ENCODE peak calls at places on chromosomes 16 and 17, in nine cellular contexts. J is CD8-positive, alpha-beta T cell; T is upper lobe of right lung; X is ovary; S is adrenal gland; D is A673; O is tibial artery; B is PC-9; H is Caco-2. I is an unnamed sample.

GRCh38 chr16:30602595-30603277 is 7.5 kb downstream of the ZNF689 start:
- DNase-seq in T (no peak), J (no peak), O (no peak), B (no peak), H (no peak), S (no peak), X (no peak), D (peak; percentile 34), I (no peak)

GRCh38 chr17:48909796-48910195 is 1.6 kb downstream of the UBE2Z start:
- DNase-seq in B (no peak), S (no peak), X (no peak), O (no peak), T (no peak), H (no peak), J (no peak), D (no peak), I (no peak)

GRCh38 chr16:70677499-70678120 is 8.2 kb downstream of the MTSS2 start:
- DNase-seq in D (no peak), S (no peak), H (no peak), J (no peak), O (no peak), T (peak; percentile 53), B (no peak), X (no peak), I (no peak)

GRCh38 chr16:61862756-61863155 is 173.5 kb downstream of the CDH8 start:
- DNase-seq in S (no peak), J (no peak), O (no peak), X (no peak), B (no peak), D (no peak), H (no peak), T (no peak), I (no peak)

GRCh38 chr16:48347191-48347860 is 37.9 kb downstream of the SIAH1 start:
- DNase-seq in S (no peak), T (no peak), O (no peak), J (no peak), H (no peak), B (no peak), X (no peak), D (no peak), I (no peak)

GRCh38 chr17:77332981-77333685 is 192.4 kb downstream of the SEC14L1 start:
- DNase-seq in T (peak; percentile 16), S (peak; percentile 41), D (peak; percentile 64), J (peak; percentile 48), O (no peak), X (no peak), H (no peak), B (peak; percentile 70), I (no peak)

GRCh38 chr17:27256225-27257030 is 37.5 kb upstream of the WSB1 start:
- DNase-seq in S (no peak), H (no peak), O (no peak), X (no peak), T (no peak), D (no peak), J (no peak), B (peak; percentile 78), I (no peak)

GRCh38 chr16:50960517-50961202 is 190.4 kb downstream of the SALL1 start:
- DNase-seq in T (no peak), B (no peak), X (no peak), O (no peak), D (no peak), J (no peak), H (no peak), S (no peak), I (no peak)

GRCh38 chr17:43563262-43564079 is 17.3 kb upstream of the ETV4 start:
- DNase-seq in D (no peak), J (no peak), O (no peak), T (no peak), B (no peak), X (no peak), H (no peak), S (no peak), I (no peak)

GRCh38 chr16:31202402-31203385 is at the start of gene PYCARD:
- DNase-seq in H (no peak), B (no peak), T (peak; percentile 90), O (peak; percentile 57), X (peak; percentile 62), S (no peak), J (no peak), D (no peak), I (peak; percentile 70)

GRCh38 chr17:69466451-69466850 is 52.0 kb downstream of the MAP2K6 start:
- DNase-seq in O (no peak), B (peak; percentile 53), S (no peak), X (no peak), J (no peak), D (no peak), H (no peak), T (no peak), I (no peak)

GRCh38 chr17:63173450-63173849 is 207.4 kb downstream of the TANC2 start:
- DNase-seq in S (no peak), O (no peak), X (no peak), D (no peak), J (no peak), T (no peak), B (no peak), H (no peak), I (no peak)

GRCh38 chr16:67976205-67976604 is 4.1 kb downstream of the DPEP3 start:
- DNase-seq in D (no peak), S (no peak), T (no peak), B (no peak), X (no peak), J (no peak), H (no peak), O (no peak), I (no peak)

GRCh38 chr17:17445925-17446665 is 30.7 kb upstream of the MED9 start:
- DNase-seq in H (peak; percentile 85), O (no peak), D (no peak), T (no peak), S (no peak), J (no peak), B (peak; percentile 99), X (no peak), I (no peak)
- H3K4me1 ChIP-seq in H (peaks cover 43% of the 10 kb centered on the region), O (no peaks in the 10 kb centered on the region), D (no peaks in the 10 kb centered on the region), T (peaks cover 14% of the 10 kb centered on the region), S (no peaks in the 10 kb centered on the region), J (no peaks in the 10 kb centered on the region), B (peaks cover 47% of the 10 kb centered on the region), X (no peaks in the 10 kb centered on the region), I (no peaks in the 10 kb centered on the region)

DNA sequence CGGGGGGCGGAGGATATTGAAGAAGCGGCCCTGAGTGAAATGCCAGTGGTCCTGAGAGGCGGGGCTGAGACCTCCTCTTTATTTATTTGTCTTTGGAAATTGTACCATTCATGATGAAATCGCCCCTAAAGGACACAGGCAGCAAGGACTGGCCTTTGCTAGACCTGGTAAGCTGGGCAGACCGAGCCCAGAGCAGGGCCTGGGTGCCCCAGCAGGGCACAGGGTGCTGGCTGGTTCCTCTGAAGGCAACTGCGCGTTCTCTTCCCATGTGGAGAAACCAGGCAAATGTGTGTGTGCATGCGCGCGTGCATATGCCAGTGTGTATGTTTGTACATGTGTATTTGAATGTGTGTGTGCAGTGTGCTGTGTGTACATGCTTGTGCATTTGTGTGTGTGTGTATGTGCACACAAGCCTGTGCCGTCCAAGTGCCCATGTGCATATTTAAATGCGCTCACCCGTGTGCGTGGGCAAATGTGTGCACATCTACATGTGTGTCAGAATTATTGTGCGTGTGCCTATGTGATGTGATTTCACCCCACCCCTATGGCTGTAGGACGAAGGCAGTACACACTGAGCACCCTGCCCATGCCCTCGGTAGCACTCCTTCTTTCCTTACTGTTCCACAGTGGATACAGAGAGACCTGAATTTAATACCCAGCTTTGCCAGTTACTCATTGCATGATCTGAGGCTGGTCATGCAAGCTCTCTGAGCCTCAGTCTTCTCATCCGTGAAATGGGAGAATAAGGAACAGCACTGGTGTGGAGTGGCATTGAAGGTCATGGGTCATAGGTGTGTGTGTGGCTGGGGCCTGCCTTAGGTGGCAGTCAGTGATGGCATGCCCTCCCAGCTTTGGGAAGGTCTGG is 105.2 kb downstream of the CMIP start:
- DNase-seq in T (no peak), S (no peak), H (no peak), O (no peak), B (no peak), J (no peak), X (no peak), D (no peak), I (peak; percentile 4)
- TF ChIP-seq CTCF in T (no peak), S (no peak), H (no peak), O (no peak), B (no peak), J (no peak), X (no peak), D (no peak), I (no peak)

GRCh38 chr16:1902547-1903219 is 15.5 kb downstream of the HS3ST6 start:
- DNase-seq in X (no peak), J (no peak), H (no peak), B (no peak), O (no peak), T (no peak), D (no peak), S (no peak), I (no peak)

GRCh38 chr16:1906052-1906845 is 12.0 kb downstream of the HS3ST6 start:
- DNase-seq in O (no peak), D (no peak), B (no peak), H (no peak), X (no peak), T (no peak), J (no peak), S (no peak), I (no peak)

GRCh38 chr16:1900452-1900774 is 17.8 kb downstream of the HS3ST6 start:
- DNase-seq in X (no peak), S (no peak), D (no peak), B (peak; percentile 57), J (no peak), T (no peak), O (no peak), H (no peak), I (no peak)

GRCh38 chr16:1903845-1904820 is 14.1 kb downstream of the HS3ST6 start:
- DNase-seq in J (no peak), O (no peak), T (peak; percentile 79), X (no peak), S (no peak), H (no peak), B (no peak), D (no peak), I (no peak)

GRCh38 chr16:1903220-1903574 is 15.0 kb downstream of the HS3ST6 start:
- DNase-seq in D (no peak), O (no peak), X (no peak), J (no peak), S (no peak), B (no peak), T (no peak), H (no peak), I (no peak)
- H3K4me1 ChIP-seq in D (no peaks in the 10 kb centered on the region), O (no peaks in the 10 kb centered on the region), X (peaks cover 5% of the 10 kb centered on the region), J (no peaks in the 10 kb centered on the region), S (no peaks in the 10 kb centered on the region), B (peaks cover 14% of the 10 kb centered on the region), T (no peaks in the 10 kb centered on the region), H (no peaks in the 10 kb centered on the region), I (no peaks in the 10 kb centered on the region)

DNA sequence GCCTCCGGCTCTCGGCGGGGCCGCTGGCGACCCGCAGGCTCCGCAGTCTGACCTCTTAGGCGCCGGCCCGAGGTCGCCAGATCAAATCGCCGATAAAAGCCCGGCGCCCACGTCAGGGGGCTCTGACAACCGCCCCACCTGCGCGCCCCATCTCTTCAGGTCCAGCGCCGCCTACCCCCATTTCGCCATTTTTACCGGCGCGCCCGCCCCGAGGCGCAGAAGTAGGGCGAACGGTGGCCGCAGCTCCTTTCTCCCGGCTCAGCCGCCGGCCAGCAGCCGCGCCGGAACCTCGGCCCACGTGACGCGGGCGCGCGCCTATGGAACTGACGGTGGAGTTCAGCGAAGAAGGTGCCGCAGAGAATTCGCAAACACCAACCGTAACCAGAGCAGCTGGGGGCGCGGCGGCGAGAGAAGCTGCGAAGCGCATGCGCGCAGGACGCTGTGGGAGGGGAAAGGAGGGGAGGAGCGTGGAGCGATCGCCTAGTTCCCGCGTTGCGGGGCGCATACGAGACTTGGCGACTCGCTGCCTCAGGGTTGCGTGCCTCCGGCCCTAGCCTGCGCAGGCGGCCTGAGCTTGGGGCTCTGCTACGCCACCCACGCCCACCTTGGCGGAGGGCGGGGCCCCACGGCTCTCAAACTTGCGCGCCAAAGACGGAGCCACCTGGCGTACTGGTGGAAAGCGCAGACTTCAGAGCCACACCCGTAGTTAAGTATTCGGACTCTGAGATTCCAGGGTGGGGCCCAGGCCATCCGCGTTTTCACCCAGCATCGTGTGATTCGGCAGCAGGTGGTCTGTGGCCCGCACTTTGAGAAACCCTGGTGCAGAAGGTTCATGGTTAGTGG is at the start of gene TRIM37:
- DNase-seq in X (peak; percentile 98), B (peak; percentile 98), J (peak; percentile 99), H (peak; percentile 99), S (peak; percentile 98), T (peak; percentile 100), O (peak; percentile 93), D (peak; percentile 99), I (peak; percentile 100)
- TF ChIP-seq CTCF in X (no peak), B (no peak), J (no peak), H (peak; percentile 13), S (no peak), T (peak; percentile 13), O (no peak), D (peak; percentile 14), I (peak; percentile 42)